ENCODE peak calls at places on chromosomes 2 and 18, in ten cellular contexts. One of them, this sample, is unnamed.
A peak's percentile ranks its signal among the peaks of the same experiment; 100 is the strongest.

GRCh38 chr18:29501952-29502351 is 1325.0 kb upstream of the CDH2 start:
- DNase-seq in progenitor cell of endocrine pancreas: no peak
- DNase-seq in NCI-H1048: no peak
- DNase-seq in ELR: peak; percentile 92
- DNase-seq in heart left ventricle: no peak
- DNase-seq in stimulated activated CD4-positive, alpha-beta T cell treated with anti-CD3 and anti-CD28 coated beads, Interleukin-15, amount 100 ng/mL, for 24 hours: no peak
- DNase-seq in Right ventricle myocardium inferior: no peak
- DNase-seq in T-helper 9 cell: no peak
- DNase-seq in NCI-H524: no peak
- DNase-seq in HuH-7: no peak
- DNase-seq in this sample: no peak

GRCh38 chr2:118246726-118247125 is 158.5 kb downstream of the INSIG2 start:
- DNase-seq in Right ventricle myocardium inferior: no peak
- DNase-seq in heart left ventricle: no peak
- DNase-seq in ELR: peak; percentile 16
- DNase-seq in NCI-H524: no peak
- DNase-seq in T-helper 9 cell: no peak
- DNase-seq in NCI-H1048: no peak
- DNase-seq in HuH-7: no peak
- DNase-seq in progenitor cell of endocrine pancreas: no peak
- DNase-seq in stimulated activated CD4-positive, alpha-beta T cell treated with anti-CD3 and anti-CD28 coated beads, Interleukin-15, amount 100 ng/mL, for 24 hours: no peak
- DNase-seq in this sample: no peak

GRCh38 chr18:55289775-55290174 is 298.2 kb downstream of the TCF4 start:
- DNase-seq in Right ventricle myocardium inferior: no peak
- DNase-seq in NCI-H524: no peak
- DNase-seq in ELR: no peak
- DNase-seq in stimulated activated CD4-positive, alpha-beta T cell treated with anti-CD3 and anti-CD28 coated beads, Interleukin-15, amount 100 ng/mL, for 24 hours: no peak
- DNase-seq in NCI-H1048: no peak
- DNase-seq in progenitor cell of endocrine pancreas: no peak
- DNase-seq in HuH-7: no peak
- DNase-seq in heart left ventricle: no peak
- DNase-seq in T-helper 9 cell: no peak
- DNase-seq in this sample: no peak

GRCh38 chr18:30862900-30863299 is 179.6 kb downstream of the DSC3 start:
- DNase-seq in progenitor cell of endocrine pancreas: no peak
- DNase-seq in NCI-H524: no peak
- DNase-seq in heart left ventricle: no peak
- DNase-seq in HuH-7: no peak
- DNase-seq in Right ventricle myocardium inferior: no peak
- DNase-seq in ELR: no peak
- DNase-seq in T-helper 9 cell: no peak
- DNase-seq in stimulated activated CD4-positive, alpha-beta T cell treated with anti-CD3 and anti-CD28 coated beads, Interleukin-15, amount 100 ng/mL, for 24 hours: no peak
- DNase-seq in NCI-H1048: no peak
- DNase-seq in this sample: no peak

GRCh38 chr2:46387886-46388515 is 90.8 kb downstream of the EPAS1 start:
- DNase-seq in NCI-H1048: no peak
- DNase-seq in NCI-H524: no peak
- DNase-seq in Right ventricle myocardium inferior: no peak
- DNase-seq in ELR: no peak
- DNase-seq in progenitor cell of endocrine pancreas: no peak
- DNase-seq in heart left ventricle: no peak
- DNase-seq in HuH-7: no peak
- DNase-seq in stimulated activated CD4-positive, alpha-beta T cell treated with anti-CD3 and anti-CD28 coated beads, Interleukin-15, amount 100 ng/mL, for 24 hours: no peak
- DNase-seq in T-helper 9 cell: no peak
- DNase-seq in this sample: no peak

GRCh38 chr2:10319892-10320574 is 17.3 kb downstream of the HPCAL1 start:
- DNase-seq in stimulated activated CD4-positive, alpha-beta T cell treated with anti-CD3 and anti-CD28 coated beads, Interleukin-15, amount 100 ng/mL, for 24 hours: no peak
- DNase-seq in NCI-H1048: no peak
- DNase-seq in HuH-7: no peak
- DNase-seq in Right ventricle myocardium inferior: no peak
- DNase-seq in NCI-H524: no peak
- DNase-seq in ELR: no peak
- DNase-seq in heart left ventricle: no peak
- DNase-seq in T-helper 9 cell: no peak
- DNase-seq in progenitor cell of endocrine pancreas: no peak
- DNase-seq in this sample: no peak

GRCh38 chr2:1518891-1519530 is 105.7 kb downstream of the TPO start:
- DNase-seq in HuH-7: no peak
- DNase-seq in NCI-H524: no peak
- DNase-seq in NCI-H1048: no peak
- DNase-seq in progenitor cell of endocrine pancreas: no peak
- DNase-seq in Right ventricle myocardium inferior: no peak
- DNase-seq in ELR: peak; percentile 17
- DNase-seq in heart left ventricle: no peak
- DNase-seq in T-helper 9 cell: no peak
- DNase-seq in stimulated activated CD4-positive, alpha-beta T cell treated with anti-CD3 and anti-CD28 coated beads, Interleukin-15, amount 100 ng/mL, for 24 hours: no peak
- DNase-seq in this sample: no peak

GRCh38 chr2:171882095-171882769 is 11.8 kb downstream of the SLC25A12 start:
- DNase-seq in heart left ventricle: no peak
- DNase-seq in Right ventricle myocardium inferior: no peak
- DNase-seq in NCI-H1048: no peak
- DNase-seq in HuH-7: no peak
- DNase-seq in NCI-H524: no peak
- DNase-seq in stimulated activated CD4-positive, alpha-beta T cell treated with anti-CD3 and anti-CD28 coated beads, Interleukin-15, amount 100 ng/mL, for 24 hours: no peak
- DNase-seq in ELR: no peak
- DNase-seq in T-helper 9 cell: no peak
- DNase-seq in progenitor cell of endocrine pancreas: no peak
- DNase-seq in this sample: no peak

GRCh38 chr2:38301340-38301968 is 75.6 kb downstream of the ATL2 start:
- DNase-seq in HuH-7: no peak
- DNase-seq in heart left ventricle: no peak
- DNase-seq in T-helper 9 cell: no peak
- DNase-seq in NCI-H1048: no peak
- DNase-seq in NCI-H524: no peak
- DNase-seq in ELR: no peak
- DNase-seq in stimulated activated CD4-positive, alpha-beta T cell treated with anti-CD3 and anti-CD28 coated beads, Interleukin-15, amount 100 ng/mL, for 24 hours: peak; percentile 59
- DNase-seq in Right ventricle myocardium inferior: peak; percentile 68
- DNase-seq in progenitor cell of endocrine pancreas: no peak
- DNase-seq in this sample: no peak

GRCh38 chr2:241894681-241895426 is 25.3 kb downstream of the RTP5 start:
- DNase-seq in Right ventricle myocardium inferior: peak; percentile 69
- DNase-seq in HuH-7: no peak
- DNase-seq in stimulated activated CD4-positive, alpha-beta T cell treated with anti-CD3 and anti-CD28 coated beads, Interleukin-15, amount 100 ng/mL, for 24 hours: no peak
- DNase-seq in progenitor cell of endocrine pancreas: no peak
- DNase-seq in NCI-H524: no peak
- DNase-seq in ELR: no peak
- DNase-seq in heart left ventricle: peak; percentile 63
- DNase-seq in T-helper 9 cell: no peak
- DNase-seq in NCI-H1048: no peak
- DNase-seq in this sample: peak; percentile 40

GRCh38 chr2:211361383-211361782 is 805.0 kb downstream of the CPS1 start:
- DNase-seq in T-helper 9 cell: no peak
- DNase-seq in Right ventricle myocardium inferior: no peak
- DNase-seq in stimulated activated CD4-positive, alpha-beta T cell treated with anti-CD3 and anti-CD28 coated beads, Interleukin-15, amount 100 ng/mL, for 24 hours: no peak
- DNase-seq in NCI-H524: no peak
- DNase-seq in progenitor cell of endocrine pancreas: no peak
- DNase-seq in HuH-7: no peak
- DNase-seq in ELR: no peak
- DNase-seq in heart left ventricle: no peak
- DNase-seq in NCI-H1048: no peak
- DNase-seq in this sample: no peak

GRCh38 chr2:224927671-224928173 is 114.5 kb downstream of the DOCK10 start:
- DNase-seq in ELR: peak; percentile 27
- DNase-seq in progenitor cell of endocrine pancreas: no peak
- DNase-seq in heart left ventricle: no peak
- DNase-seq in T-helper 9 cell: peak; percentile 48
- DNase-seq in NCI-H524: no peak
- DNase-seq in Right ventricle myocardium inferior: no peak
- DNase-seq in NCI-H1048: no peak
- DNase-seq in HuH-7: no peak
- DNase-seq in stimulated activated CD4-positive, alpha-beta T cell treated with anti-CD3 and anti-CD28 coated beads, Interleukin-15, amount 100 ng/mL, for 24 hours: peak; percentile 71
- DNase-seq in this sample: no peak

GRCh38 chr2:15809504-15809903 is 130.8 kb upstream of the MYCN start:
- DNase-seq in NCI-H1048: no peak
- DNase-seq in stimulated activated CD4-positive, alpha-beta T cell treated with anti-CD3 and anti-CD28 coated beads, Interleukin-15, amount 100 ng/mL, for 24 hours: no peak
- DNase-seq in T-helper 9 cell: no peak
- DNase-seq in progenitor cell of endocrine pancreas: no peak
- DNase-seq in HuH-7: no peak
- DNase-seq in NCI-H524: no peak
- DNase-seq in ELR: no peak
- DNase-seq in heart left ventricle: no peak
- DNase-seq in Right ventricle myocardium inferior: no peak
- DNase-seq in this sample: no peak

GRCh38 chr2:99801304-99801909 is 311.6 kb upstream of the REV1 start:
- DNase-seq in stimulated activated CD4-positive, alpha-beta T cell treated with anti-CD3 and anti-CD28 coated beads, Interleukin-15, amount 100 ng/mL, for 24 hours: no peak
- DNase-seq in progenitor cell of endocrine pancreas: no peak
- DNase-seq in NCI-H1048: no peak
- DNase-seq in Right ventricle myocardium inferior: no peak
- DNase-seq in heart left ventricle: no peak
- DNase-seq in NCI-H524: no peak
- DNase-seq in T-helper 9 cell: no peak
- DNase-seq in HuH-7: no peak
- DNase-seq in ELR: no peak
- DNase-seq in this sample: no peak

GRCh38 chr2:8456149-8457091 is 225.4 kb upstream of the ID2 start:
- DNase-seq in NCI-H1048: no peak
- DNase-seq in T-helper 9 cell: peak; percentile 49
- DNase-seq in Right ventricle myocardium inferior: peak; percentile 65
- DNase-seq in heart left ventricle: no peak
- DNase-seq in HuH-7: no peak
- DNase-seq in progenitor cell of endocrine pancreas: no peak
- DNase-seq in stimulated activated CD4-positive, alpha-beta T cell treated with anti-CD3 and anti-CD28 coated beads, Interleukin-15, amount 100 ng/mL, for 24 hours: peak; percentile 69
- DNase-seq in NCI-H524: no peak
- DNase-seq in ELR: no peak
- DNase-seq in this sample: no peak

GRCh38 chr18:10378688-10379465 is 75.6 kb upstream of the APCDD1 start:
- DNase-seq in ELR: peak; percentile 40
- DNase-seq in NCI-H1048: no peak
- DNase-seq in T-helper 9 cell: no peak
- DNase-seq in HuH-7: no peak
- DNase-seq in stimulated activated CD4-positive, alpha-beta T cell treated with anti-CD3 and anti-CD28 coated beads, Interleukin-15, amount 100 ng/mL, for 24 hours: no peak
- DNase-seq in progenitor cell of endocrine pancreas: no peak
- DNase-seq in NCI-H524: no peak
- DNase-seq in Right ventricle myocardium inferior: no peak
- DNase-seq in heart left ventricle: no peak
- DNase-seq in this sample: no peak

GRCh38 chr2:128771401-128771800 is 452.7 kb upstream of the HS6ST1 start:
- DNase-seq in HuH-7: no peak
- DNase-seq in progenitor cell of endocrine pancreas: no peak
- DNase-seq in T-helper 9 cell: no peak
- DNase-seq in heart left ventricle: no peak
- DNase-seq in ELR: no peak
- DNase-seq in NCI-H524: no peak
- DNase-seq in stimulated activated CD4-positive, alpha-beta T cell treated with anti-CD3 and anti-CD28 coated beads, Interleukin-15, amount 100 ng/mL, for 24 hours: no peak
- DNase-seq in NCI-H1048: no peak
- DNase-seq in Right ventricle myocardium inferior: no peak
- DNase-seq in this sample: no peak

GRCh38 chr18:61323951-61324350 is 9.3 kb upstream of the CDH20 start:
- DNase-seq in T-helper 9 cell: no peak
- DNase-seq in NCI-H524: no peak
- DNase-seq in heart left ventricle: no peak
- DNase-seq in ELR: peak; percentile 14
- DNase-seq in stimulated activated CD4-positive, alpha-beta T cell treated with anti-CD3 and anti-CD28 coated beads, Interleukin-15, amount 100 ng/mL, for 24 hours: no peak
- DNase-seq in HuH-7: no peak
- DNase-seq in Right ventricle myocardium inferior: no peak
- DNase-seq in NCI-H1048: no peak
- DNase-seq in progenitor cell of endocrine pancreas: no peak
- DNase-seq in this sample: no peak

GRCh38 chr18:58808349-58808748 is 56.3 kb upstream of the ZNF532 start:
- DNase-seq in heart left ventricle: no peak
- DNase-seq in stimulated activated CD4-positive, alpha-beta T cell treated with anti-CD3 and anti-CD28 coated beads, Interleukin-15, amount 100 ng/mL, for 24 hours: no peak
- DNase-seq in Right ventricle myocardium inferior: no peak
- DNase-seq in HuH-7: no peak
- DNase-seq in NCI-H524: no peak
- DNase-seq in T-helper 9 cell: no peak
- DNase-seq in progenitor cell of endocrine pancreas: no peak
- DNase-seq in ELR: no peak
- DNase-seq in NCI-H1048: no peak
- DNase-seq in this sample: no peak

GRCh38 chr2:233410191-233410760 is 56.0 kb downstream of the DGKD start:
- DNase-seq in T-helper 9 cell: no peak
- DNase-seq in progenitor cell of endocrine pancreas: no peak
- DNase-seq in NCI-H1048: no peak
- DNase-seq in NCI-H524: no peak
- DNase-seq in HuH-7: no peak
- DNase-seq in ELR: no peak
- DNase-seq in stimulated activated CD4-positive, alpha-beta T cell treated with anti-CD3 and anti-CD28 coated beads, Interleukin-15, amount 100 ng/mL, for 24 hours: no peak
- DNase-seq in Right ventricle myocardium inferior: no peak
- DNase-seq in heart left ventricle: no peak
- DNase-seq in this sample: no peak

GRCh38 chr2:64101141-64101591 is 43.1 kb downstream of the PELI1 start:
- DNase-seq in NCI-H524: no peak
- DNase-seq in heart left ventricle: no peak
- DNase-seq in Right ventricle myocardium inferior: no peak
- DNase-seq in ELR: no peak
- DNase-seq in stimulated activated CD4-positive, alpha-beta T cell treated with anti-CD3 and anti-CD28 coated beads, Interleukin-15, amount 100 ng/mL, for 24 hours: no peak
- DNase-seq in HuH-7: no peak
- DNase-seq in NCI-H1048: no peak
- DNase-seq in T-helper 9 cell: no peak
- DNase-seq in progenitor cell of endocrine pancreas: no peak
- DNase-seq in this sample: no peak

GRCh38 chr2:215841175-215841816 is 172.1 kb downstream of the MREG start:
- DNase-seq in HuH-7: no peak
- DNase-seq in stimulated activated CD4-positive, alpha-beta T cell treated with anti-CD3 and anti-CD28 coated beads, Interleukin-15, amount 100 ng/mL, for 24 hours: no peak
- DNase-seq in progenitor cell of endocrine pancreas: no peak
- DNase-seq in NCI-H524: no peak
- DNase-seq in NCI-H1048: no peak
- DNase-seq in Right ventricle myocardium inferior: no peak
- DNase-seq in T-helper 9 cell: no peak
- DNase-seq in heart left ventricle: no peak
- DNase-seq in ELR: no peak
- DNase-seq in this sample: no peak

GRCh38 chr2:191441761-191442160 is 196.6 kb downstream of the MYO1B start:
- DNase-seq in NCI-H1048: no peak
- DNase-seq in progenitor cell of endocrine pancreas: no peak
- DNase-seq in T-helper 9 cell: no peak
- DNase-seq in heart left ventricle: no peak
- DNase-seq in NCI-H524: peak; percentile 39
- DNase-seq in stimulated activated CD4-positive, alpha-beta T cell treated with anti-CD3 and anti-CD28 coated beads, Interleukin-15, amount 100 ng/mL, for 24 hours: no peak
- DNase-seq in Right ventricle myocardium inferior: no peak
- DNase-seq in HuH-7: no peak
- DNase-seq in ELR: peak; percentile 45
- DNase-seq in this sample: no peak

GRCh38 chr2:197708331-197708730 is 3.2 kb downstream of the MARS2 start:
- DNase-seq in T-helper 9 cell: no peak
- DNase-seq in ELR: peak; percentile 89
- DNase-seq in stimulated activated CD4-positive, alpha-beta T cell treated with anti-CD3 and anti-CD28 coated beads, Interleukin-15, amount 100 ng/mL, for 24 hours: no peak
- DNase-seq in progenitor cell of endocrine pancreas: no peak
- DNase-seq in Right ventricle myocardium inferior: no peak
- DNase-seq in NCI-H524: no peak
- DNase-seq in heart left ventricle: no peak
- DNase-seq in NCI-H1048: no peak
- DNase-seq in HuH-7: no peak
- DNase-seq in this sample: no peak

GRCh38 chr2:88658318-88658717 is 31.1 kb upstream of the EIF2AK3 start:
- DNase-seq in NCI-H1048: peak; percentile 18
- DNase-seq in stimulated activated CD4-positive, alpha-beta T cell treated with anti-CD3 and anti-CD28 coated beads, Interleukin-15, amount 100 ng/mL, for 24 hours: no peak
- DNase-seq in Right ventricle myocardium inferior: no peak
- DNase-seq in NCI-H524: no peak
- DNase-seq in heart left ventricle: no peak
- DNase-seq in ELR: peak; percentile 82
- DNase-seq in T-helper 9 cell: no peak
- DNase-seq in HuH-7: no peak
- DNase-seq in progenitor cell of endocrine pancreas: no peak
- DNase-seq in this sample: no peak

GRCh38 chr2:2252179-2252578 is 78.9 kb downstream of the MYT1L start:
- DNase-seq in Right ventricle myocardium inferior: no peak
- DNase-seq in NCI-H1048: no peak
- DNase-seq in T-helper 9 cell: no peak
- DNase-seq in HuH-7: no peak
- DNase-seq in NCI-H524: no peak
- DNase-seq in stimulated activated CD4-positive, alpha-beta T cell treated with anti-CD3 and anti-CD28 coated beads, Interleukin-15, amount 100 ng/mL, for 24 hours: no peak
- DNase-seq in heart left ventricle: no peak
- DNase-seq in ELR: no peak
- DNase-seq in progenitor cell of endocrine pancreas: no peak
- DNase-seq in this sample: no peak